ENCODE peak calls at places on chromosomes 4 and X, in four cellular contexts. Y, B, J and G are unnamed samples.

GRCh38 chr4:183635333-183635732 is 23.7 kb downstream of the RWDD4 start:
- DNase-seq in Y (peak), B (no peak), J (no peak), G (no peak)

GRCh38 chr4:86453044-86453501 is 93.2 kb upstream of the MAPK10 start:
- DNase-seq in Y (no peak), B (no peak), J (no peak), G (no peak)

GRCh38 chr4:16916719-16917337 is 18.4 kb upstream of the LDB2 start:
- DNase-seq in Y (peak), B (peak), J (peak), G (peak)

GRCh38 chrX:1246816-1247215 is 21.8 kb upstream of the CSF2RA start:
- DNase-seq in Y (peak), B (peak), J (peak), G (peak)

GRCh38 chr4:173254646-173255045 is 79.5 kb downstream of the HMGB2 start:
- DNase-seq in Y (no peak), B (no peak), J (no peak), G (no peak)

GRCh38 chrX:17484592-17484991 is 109.6 kb downstream of the NHS start:
- DNase-seq in Y (no peak), B (no peak), J (no peak), G (no peak)

GRCh38 chrX:85024044-85024443 is 20.4 kb downstream of the APOOL start:
- DNase-seq in Y (no peak), B (no peak), J (no peak), G (no peak)

GRCh38 chr4:67565284-67565683 is 6.8 kb downstream of the STAP1 start:
- DNase-seq in Y (no peak), B (no peak), J (no peak), G (no peak)

GRCh38 chrX:44903107-44903506 is 30.1 kb downstream of the KDM6A start:
- DNase-seq in Y (no peak), B (no peak), J (peak), G (peak)

GRCh38 chrX:123927845-123928244 is 33.7 kb upstream of the STAG2 start:
- DNase-seq in Y (no peak), B (no peak), J (no peak), G (no peak)

GRCh38 chr4:2961411-2962098 is 1.7 kb downstream of the NOP14 start:
- DNase-seq in Y (no peak), B (no peak), J (no peak), G (peak)

GRCh38 chrX:115547448-115547847 is 13.5 kb upstream of the PLS3 start:
- DNase-seq in Y (no peak), B (no peak), J (no peak), G (peak)

GRCh38 chr4:118557298-118557851 is 127.8 kb upstream of the METTL14 start:
- DNase-seq in Y (no peak), B (no peak), J (no peak), G (no peak)

GRCh38 chr4:34183916-34184315 is 2060.4 kb downstream of the ARAP2 start:
- DNase-seq in Y (no peak), B (no peak), J (no peak), G (no peak)

GRCh38 chr4:118751634-118752293 is 66.6 kb downstream of the METTL14 start:
- DNase-seq in Y (no peak), B (no peak), J (no peak), G (no peak)

GRCh38 chrX:107766470-107767140 is 9.0 kb downstream of the TSC22D3 start:
- DNase-seq in Y (no peak), B (no peak), J (no peak), G (no peak)

GRCh38 chr4:167290684-167291083 is 56.4 kb upstream of the SPOCK3 start:
- DNase-seq in Y (no peak), B (no peak), J (no peak), G (no peak)

GRCh38 chr4:139556735-139557505 is 901 bp upstream of the SETD7 start:
- DNase-seq in Y (peak), B (no peak), J (no peak), G (no peak)

GRCh38 chrX:24761306-24761705 is 67.6 kb downstream of the POLA1 start:
- DNase-seq in Y (no peak), B (no peak), J (no peak), G (no peak)

GRCh38 chr4:129218355-129218754 is 122.4 kb downstream of the C4orf33 start:
- DNase-seq in Y (no peak), B (no peak), J (no peak), G (no peak)

GRCh38 chrX:116272328-116272727 is 101.8 kb downstream of the AGTR2 start:
- DNase-seq in Y (no peak), B (no peak), J (no peak), G (no peak)

GRCh38 chr4:76624271-76624681 is 189.2 kb downstream of the SHROOM3 start:
- DNase-seq in Y (no peak), B (no peak), J (no peak), G (no peak)

GRCh38 chr4:74682567-74683359 is 111.6 kb downstream of the BTC start:
- DNase-seq in Y (peak), B (no peak), J (peak), G (peak)

GRCh38 chr4:83569967-83570366 is 34.1 kb downstream of the GPAT3 start:
- DNase-seq in Y (no peak), B (no peak), J (no peak), G (no peak)

GRCh38 chr4:15373363-15373762 is 54.5 kb upstream of the C1QTNF7 start:
- DNase-seq in Y (no peak), B (no peak), J (no peak), G (no peak)

GRCh38 chr4:140935259-140935658 is 179.1 kb upstream of the TBC1D9 start:
- DNase-seq in Y (no peak), B (no peak), J (no peak), G (no peak)

GRCh38 chr4:7390906-7391636 is 43.7 kb downstream of the PSAPL1 start:
- DNase-seq in Y (no peak), B (no peak), J (no peak), G (no peak)

GRCh38 chr4:1307951-1308735 is 18.5 kb downstream of the MAEA start:
- DNase-seq in Y (no peak), B (no peak), J (no peak), G (no peak)

GRCh38 chr4:185112104-185112503 is 31.0 kb upstream of the SLC25A4 start:
- DNase-seq in Y (no peak), B (no peak), J (no peak), G (peak)

GRCh38 chrX:30880058-30880457 is 9.0 kb downstream of the TAB3 start:
- DNase-seq in Y (no peak), B (no peak), J (no peak), G (no peak)

GRCh38 chr4:62004881-62005280 is 804.8 kb downstream of the ADGRL3 start:
- DNase-seq in Y (no peak), B (no peak), J (no peak), G (no peak)

GRCh38 chr4:89538171-89538570 is 230.6 kb upstream of the GPRIN3 start:
- DNase-seq in Y (no peak), B (no peak), J (no peak), G (no peak)

GRCh38 chr4:11451720-11452119 is 23.0 kb upstream of the HS3ST1 start:
- DNase-seq in Y (no peak), B (no peak), J (no peak), G (no peak)
- TF ChIP-seq CBFB in Y (no peak), B (no peak), J (no peak), G (no peak)

GRCh38 chr4:56684320-56684719 is 3.2 kb upstream of the HOPX start:
- DNase-seq in Y (no peak), B (no peak), J (no peak), G (no peak)
- TF ChIP-seq CBFB in Y (no peak), B (no peak), J (no peak), G (no peak)

GRCh38 chrX:53318766-53319353 is 37.5 kb upstream of the IQSEC2 start:
- DNase-seq in Y (no peak), B (no peak), J (no peak), G (no peak)

GRCh38 chrX:53321943-53322497 is 40.6 kb upstream of the IQSEC2 start:
- DNase-seq in Y (no peak), B (no peak), J (no peak), G (no peak)

GRCh38 chrX:53319614-53320542 is 38.5 kb upstream of the IQSEC2 start:
- DNase-seq in Y (no peak), B (no peak), J (no peak), G (no peak)

GRCh38 chrX:53321216-53321942 is 40.0 kb upstream of the IQSEC2 start:
- DNase-seq in Y (no peak), B (no peak), J (peak), G (no peak)

GRCh38 chrX:53320543-53321215 is 39.3 kb upstream of the IQSEC2 start:
- DNase-seq in Y (no peak), B (no peak), J (peak), G (no peak)
- TF ChIP-seq CBFB in Y (no peak), B (no peak), J (no peak), G (no peak)

GRCh38 chr4:180281726-180282125 is 1961.5 kb upstream of the TENM3 start:
- DNase-seq in Y (no peak), B (no peak), J (no peak), G (no peak)
- TF ChIP-seq CBFB in Y (no peak), B (no peak), J (no peak), G (no peak)

GRCh38 chrX:9071031-9071650 is 37.2 kb upstream of the FAM9B start:
- DNase-seq in Y (no peak), B (no peak), J (no peak), G (no peak)
- TF ChIP-seq CBFB in Y (no peak), B (no peak), J (no peak), G (no peak)

GRCh38 chr4:98467627-98468072 is 190.8 kb downstream of the TSPAN5 start:
- DNase-seq in Y (peak), B (no peak), J (peak), G (peak)
- TF ChIP-seq CBFB in Y (no peak), B (no peak), J (no peak), G (no peak)